ENCODE peak calls at places on chromosomes 1 and 21, in six cellular contexts. O is tibial nerve, K is AG10803, N is HCT116, D is lower leg skin, M is BJ. L is an unnamed sample.

GRCh38 chr1:219507432-219507831 is 105.5 kb downstream of the ZC3H11B start:
- DNase-seq in D (no peak), M (peak; percentile 26), O (no peak), K (peak; percentile 15), N (no peak), L (no peak)

GRCh38 chr1:32972814-32973428 is 8.3 kb upstream of the RNF19B start:
- DNase-seq in M (no peak), O (no peak), K (no peak), D (no peak), N (no peak), L (peak; percentile 45)

GRCh38 chr21:35234725-35235124 is 185.6 kb upstream of the RUNX1 start:
- DNase-seq in O (no peak), M (no peak), K (peak; percentile 80), N (no peak), D (no peak), L (no peak)

GRCh38 chr1:54312874-54313316 is 93.3 kb downstream of the SSBP3 start:
- DNase-seq in D (no peak), K (peak; percentile 82), O (no peak), N (no peak), M (peak; percentile 30), L (no peak)

GRCh38 chr1:199510314-199510713 is 517.2 kb upstream of the NR5A2 start:
- DNase-seq in D (no peak), O (no peak), N (no peak), K (no peak), M (no peak), L (no peak)

GRCh38 chr21:33299181-33299752 is 25.5 kb upstream of the IFNAR1 start:
- DNase-seq in D (no peak), K (no peak), O (no peak), N (no peak), M (no peak), L (no peak)

GRCh38 chr1:206633708-206634121 is 1.6 kb upstream of the DYRK3 start:
- DNase-seq in N (no peak), M (peak; percentile 81), D (peak; percentile 43), K (peak; percentile 90), O (no peak), L (peak; percentile 78)

GRCh38 chr21:45576838-45577737 is 34.8 kb upstream of the SLC19A1 start:
- DNase-seq in O (no peak), K (no peak), M (no peak), N (no peak), D (no peak), L (no peak)

GRCh38 chr1:167216809-167217208 is 3.9 kb upstream of the POU2F1 start:
- DNase-seq in K (no peak), D (no peak), O (no peak), M (no peak), N (no peak), L (no peak)

GRCh38 chr1:245605480-245606156 is 450.8 kb downstream of the KIF26B start:
- DNase-seq in N (no peak), D (no peak), O (no peak), K (peak; percentile 92), M (peak; percentile 60), L (no peak)

GRCh38 chr1:67677925-67678324 is 7.1 kb upstream of the GADD45A start:
- DNase-seq in O (no peak), K (no peak), M (no peak), N (no peak), D (no peak), L (no peak)

GRCh38 chr1:211830055-211830329 is 571 bp downstream of the LPGAT1 start:
- DNase-seq in D (no peak), O (no peak), M (no peak), N (no peak), K (peak; percentile 5), L (no peak)

GRCh38 chr1:154925335-154926170 is 11.0 kb downstream of the PMVK start:
- DNase-seq in M (no peak), N (no peak), O (no peak), K (no peak), D (no peak), L (no peak)

GRCh38 chr1:237503292-237503691 is 387.4 kb downstream of the ZP4 start:
- DNase-seq in K (no peak), D (no peak), O (no peak), N (no peak), M (no peak), L (no peak)

GRCh38 chr1:200981278-200981677 is 42.2 kb downstream of the KIF21B start:
- DNase-seq in N (no peak), D (no peak), O (no peak), K (no peak), M (no peak), L (no peak)

GRCh38 chr1:200979574-200980451 is 43.7 kb downstream of the KIF21B start:
- DNase-seq in D (no peak), N (peak; percentile 12), K (no peak), M (no peak), O (no peak), L (no peak)

GRCh38 chr1:200980873-200981272 is 42.6 kb downstream of the KIF21B start:
- DNase-seq in M (no peak), O (no peak), N (no peak), D (no peak), K (no peak), L (no peak)

GRCh38 chr1:200982071-200982945 is 41.2 kb downstream of the KIF21B start:
- DNase-seq in N (no peak), O (no peak), M (no peak), D (no peak), K (peak; percentile 45), L (no peak)

GRCh38 chr1:200980452-200980772 is 43.1 kb downstream of the KIF21B start:
- DNase-seq in K (no peak), N (no peak), O (no peak), M (no peak), D (no peak), L (no peak)
- H3K4me3 ChIP-seq in K (no peak overlapping the region), N (no peak overlapping the region), O (no peak overlapping the region), M (no peak overlapping the region), D (no peak overlapping the region), L (no peak overlapping the region)

DNA sequence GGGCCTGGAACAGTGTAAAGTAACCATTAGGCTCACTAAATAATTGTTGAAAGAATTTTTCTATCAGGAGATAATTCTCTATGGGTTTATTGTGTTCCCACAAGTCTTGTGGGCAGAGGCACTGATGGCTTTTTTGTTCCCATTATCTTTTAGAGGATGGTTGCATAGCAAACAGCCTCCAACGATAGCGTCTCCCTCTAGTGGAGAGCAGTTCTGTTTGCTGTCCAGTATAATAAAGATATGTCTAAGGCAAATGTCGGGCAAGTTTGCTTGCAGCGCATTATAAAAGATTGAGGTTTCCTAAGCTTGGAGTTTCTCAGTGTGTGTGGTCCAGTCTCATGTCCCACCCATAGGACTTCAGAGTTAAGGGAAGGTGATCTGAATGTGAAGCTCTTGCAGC is 1.3 kb upstream of the SLC6A17 start:
- DNase-seq in O (no peak), K (no peak), M (no peak), N (peak; percentile 27), D (no peak), L (no peak)
- TF ChIP-seq CTCF in O (no peak), K (peak; percentile 46), M (peak; percentile 42), N (peak; percentile 65), D (no peak), L (peak; percentile 58)

DNA sequence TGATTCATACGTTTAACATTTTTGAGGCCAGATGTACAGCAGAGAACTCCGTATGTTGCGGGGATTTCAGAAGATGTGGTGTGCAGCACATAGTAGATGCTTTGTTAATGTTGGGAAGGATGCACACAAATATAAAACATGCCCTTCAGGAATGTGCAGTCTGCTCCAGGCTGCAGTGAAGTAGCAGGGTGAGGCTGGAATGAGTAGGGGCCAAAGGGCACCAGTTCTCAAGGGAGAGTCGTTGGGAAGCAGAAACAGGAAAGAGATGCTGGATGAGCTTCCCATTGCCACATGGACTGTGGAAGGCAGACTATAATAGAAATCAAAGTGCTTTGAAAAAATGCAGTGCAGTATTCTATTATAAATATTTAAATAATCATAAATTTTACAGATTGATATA is 126.9 kb downstream of the NOS1AP start:
- DNase-seq in K (no peak), M (no peak), D (no peak), O (no peak), N (no peak), L (no peak)
- H3K4me3 ChIP-seq in K (no peak overlapping the region), M (no peak overlapping the region), D (no peak overlapping the region), O (no peak overlapping the region), N (no peak overlapping the region), L (no peak overlapping the region)

DNA sequence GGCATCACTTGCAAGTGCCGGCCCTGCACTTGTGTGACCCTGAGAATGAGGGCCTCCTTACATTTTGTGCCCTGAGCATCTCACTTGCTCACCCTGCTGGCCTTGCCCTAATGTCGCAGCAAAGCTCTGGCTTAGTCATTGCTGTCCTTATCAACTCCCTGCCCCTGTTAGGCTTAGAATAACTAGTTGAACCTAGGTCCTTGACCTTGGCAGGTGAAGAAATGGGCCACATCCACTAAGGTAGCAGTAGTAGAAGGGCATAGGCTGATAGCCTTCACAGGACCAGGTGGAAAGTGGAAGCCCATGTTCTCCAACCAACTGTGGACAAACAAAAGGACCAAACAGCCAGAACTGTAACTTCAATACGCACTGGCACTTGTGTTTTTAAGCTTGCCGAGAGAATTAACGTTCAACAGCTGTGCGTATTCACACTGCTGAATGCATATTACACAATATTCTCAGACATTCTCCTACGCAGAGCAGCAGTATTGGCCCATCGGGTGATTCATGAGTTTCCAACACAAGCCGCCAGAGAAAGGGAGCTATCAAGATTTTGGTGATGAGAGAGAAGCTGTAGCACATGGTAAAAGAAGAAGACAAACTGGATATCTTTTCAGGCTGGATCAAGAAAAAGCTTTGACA is 27.7 kb upstream of the PTGFRN start:
- DNase-seq in K (peak; percentile 93), D (peak; percentile 80), N (no peak), M (peak; percentile 60), O (no peak), L (no peak)
- TF ChIP-seq CTCF in K (peak; percentile 52), D (no peak), N (peak; percentile 47), M (peak; percentile 34), O (no peak), L (peak; percentile 28)